ENCODE peak calls at places on chromosomes 16 and 17, in ten cellular contexts. One of them, this sample, is unnamed.

GRCh38 chr16:17304124-17304813 is 166.5 kb downstream of the XYLT1 start:
- DNase-seq in aorta: no peak
- DNase-seq in HCT116: peak
- DNase-seq in endothelial cell of umbilical vein: no peak
- DNase-seq in choroid plexus epithelial cell: no peak
- DNase-seq in CD8-positive, alpha-beta memory T cell: no peak
- DNase-seq in BJ: no peak
- DNase-seq in neural progenitor cell: no peak
- DNase-seq in fibroblast of lung: peak
- DNase-seq in fibroblast of pulmonary artery: no peak
- DNase-seq in this sample: no peak

GRCh38 chr16:88772871-88773811 is 11.9 kb downstream of the PIEZO1 start:
- DNase-seq in aorta: peak
- DNase-seq in HCT116: no peak
- DNase-seq in endothelial cell of umbilical vein: no peak
- DNase-seq in choroid plexus epithelial cell: peak
- DNase-seq in CD8-positive, alpha-beta memory T cell: no peak
- DNase-seq in BJ: peak
- DNase-seq in neural progenitor cell: peak
- DNase-seq in fibroblast of lung: peak
- DNase-seq in fibroblast of pulmonary artery: peak
- DNase-seq in this sample: peak

GRCh38 chr17:32912218-32912897 is 15.6 kb upstream of the TMEM98 start:
- DNase-seq in aorta: peak
- DNase-seq in HCT116: no peak
- DNase-seq in endothelial cell of umbilical vein: peak
- DNase-seq in choroid plexus epithelial cell: peak
- DNase-seq in CD8-positive, alpha-beta memory T cell: no peak
- DNase-seq in BJ: peak
- DNase-seq in neural progenitor cell: peak
- DNase-seq in fibroblast of lung: peak
- DNase-seq in fibroblast of pulmonary artery: peak
- DNase-seq in this sample: peak

GRCh38 chr16:87765473-87765775 is 362 bp downstream of the KLHDC4 start:
- DNase-seq in aorta: no peak
- DNase-seq in HCT116: no peak
- DNase-seq in endothelial cell of umbilical vein: peak
- DNase-seq in choroid plexus epithelial cell: no peak
- DNase-seq in CD8-positive, alpha-beta memory T cell: peak
- DNase-seq in BJ: no peak
- DNase-seq in neural progenitor cell: no peak
- DNase-seq in fibroblast of lung: no peak
- DNase-seq in fibroblast of pulmonary artery: no peak
- DNase-seq in this sample: peak

GRCh38 chr17:58052951-58053715 is 30.1 kb upstream of the DYNLL2 start:
- DNase-seq in aorta: no peak
- DNase-seq in HCT116: no peak
- DNase-seq in endothelial cell of umbilical vein: no peak
- DNase-seq in choroid plexus epithelial cell: no peak
- DNase-seq in CD8-positive, alpha-beta memory T cell: no peak
- DNase-seq in BJ: no peak
- DNase-seq in neural progenitor cell: no peak
- DNase-seq in fibroblast of lung: no peak
- DNase-seq in fibroblast of pulmonary artery: no peak
- DNase-seq in this sample: no peak

GRCh38 chr17:15947331-15947730 is 2.4 kb downstream of the ADORA2B start:
- DNase-seq in aorta: no peak
- DNase-seq in HCT116: no peak
- DNase-seq in endothelial cell of umbilical vein: peak
- DNase-seq in choroid plexus epithelial cell: no peak
- DNase-seq in CD8-positive, alpha-beta memory T cell: no peak
- DNase-seq in BJ: no peak
- DNase-seq in neural progenitor cell: no peak
- DNase-seq in fibroblast of lung: peak
- DNase-seq in fibroblast of pulmonary artery: peak
- DNase-seq in this sample: peak

GRCh38 chr17:52762147-52762793 is 603.8 kb upstream of the CA10 start:
- DNase-seq in aorta: no peak
- DNase-seq in HCT116: no peak
- DNase-seq in endothelial cell of umbilical vein: no peak
- DNase-seq in choroid plexus epithelial cell: no peak
- DNase-seq in CD8-positive, alpha-beta memory T cell: no peak
- DNase-seq in BJ: no peak
- DNase-seq in neural progenitor cell: no peak
- DNase-seq in fibroblast of lung: no peak
- DNase-seq in fibroblast of pulmonary artery: no peak
- DNase-seq in this sample: no peak

GRCh38 chr16:85557083-85557975 is 55.8 kb upstream of the GSE1 start:
- DNase-seq in aorta: no peak
- DNase-seq in HCT116: no peak
- DNase-seq in endothelial cell of umbilical vein: no peak
- DNase-seq in choroid plexus epithelial cell: peak
- DNase-seq in CD8-positive, alpha-beta memory T cell: no peak
- DNase-seq in BJ: no peak
- DNase-seq in neural progenitor cell: peak
- DNase-seq in fibroblast of lung: no peak
- DNase-seq in fibroblast of pulmonary artery: peak
- DNase-seq in this sample: no peak

GRCh38 chr16:90042946-90043514 is 23.8 kb upstream of the DBNDD1 start:
- DNase-seq in aorta: no peak
- DNase-seq in HCT116: no peak
- DNase-seq in endothelial cell of umbilical vein: no peak
- DNase-seq in choroid plexus epithelial cell: no peak
- DNase-seq in CD8-positive, alpha-beta memory T cell: no peak
- DNase-seq in BJ: no peak
- DNase-seq in neural progenitor cell: no peak
- DNase-seq in fibroblast of lung: no peak
- DNase-seq in fibroblast of pulmonary artery: no peak
- DNase-seq in this sample: no peak

GRCh38 chr17:975321-975982 is 4.1 kb downstream of the NXN start:
- DNase-seq in aorta: peak
- DNase-seq in HCT116: no peak
- DNase-seq in endothelial cell of umbilical vein: no peak
- DNase-seq in choroid plexus epithelial cell: no peak
- DNase-seq in CD8-positive, alpha-beta memory T cell: no peak
- DNase-seq in BJ: no peak
- DNase-seq in neural progenitor cell: no peak
- DNase-seq in fibroblast of lung: no peak
- DNase-seq in fibroblast of pulmonary artery: no peak
- DNase-seq in this sample: peak

GRCh38 chr16:69926241-69926640 is 24.9 kb upstream of the CLEC18A start:
- DNase-seq in aorta: no peak
- DNase-seq in HCT116: no peak
- DNase-seq in endothelial cell of umbilical vein: no peak
- DNase-seq in choroid plexus epithelial cell: no peak
- DNase-seq in CD8-positive, alpha-beta memory T cell: no peak
- DNase-seq in BJ: no peak
- DNase-seq in neural progenitor cell: no peak
- DNase-seq in fibroblast of lung: no peak
- DNase-seq in fibroblast of pulmonary artery: no peak
- DNase-seq in this sample: no peak
- H3K4me3 ChIP-seq in aorta: peak
- H3K4me3 ChIP-seq in HCT116: no peak
- H3K4me3 ChIP-seq in endothelial cell of umbilical vein: no peak
- H3K4me3 ChIP-seq in choroid plexus epithelial cell: no peak
- H3K4me3 ChIP-seq in CD8-positive, alpha-beta memory T cell: no peak
- H3K4me3 ChIP-seq in BJ: no peak
- H3K4me3 ChIP-seq in neural progenitor cell: no peak
- H3K4me3 ChIP-seq in fibroblast of lung: no peak
- H3K4me3 ChIP-seq in fibroblast of pulmonary artery: no peak
- H3K4me3 ChIP-seq in this sample: no peak

DNA sequence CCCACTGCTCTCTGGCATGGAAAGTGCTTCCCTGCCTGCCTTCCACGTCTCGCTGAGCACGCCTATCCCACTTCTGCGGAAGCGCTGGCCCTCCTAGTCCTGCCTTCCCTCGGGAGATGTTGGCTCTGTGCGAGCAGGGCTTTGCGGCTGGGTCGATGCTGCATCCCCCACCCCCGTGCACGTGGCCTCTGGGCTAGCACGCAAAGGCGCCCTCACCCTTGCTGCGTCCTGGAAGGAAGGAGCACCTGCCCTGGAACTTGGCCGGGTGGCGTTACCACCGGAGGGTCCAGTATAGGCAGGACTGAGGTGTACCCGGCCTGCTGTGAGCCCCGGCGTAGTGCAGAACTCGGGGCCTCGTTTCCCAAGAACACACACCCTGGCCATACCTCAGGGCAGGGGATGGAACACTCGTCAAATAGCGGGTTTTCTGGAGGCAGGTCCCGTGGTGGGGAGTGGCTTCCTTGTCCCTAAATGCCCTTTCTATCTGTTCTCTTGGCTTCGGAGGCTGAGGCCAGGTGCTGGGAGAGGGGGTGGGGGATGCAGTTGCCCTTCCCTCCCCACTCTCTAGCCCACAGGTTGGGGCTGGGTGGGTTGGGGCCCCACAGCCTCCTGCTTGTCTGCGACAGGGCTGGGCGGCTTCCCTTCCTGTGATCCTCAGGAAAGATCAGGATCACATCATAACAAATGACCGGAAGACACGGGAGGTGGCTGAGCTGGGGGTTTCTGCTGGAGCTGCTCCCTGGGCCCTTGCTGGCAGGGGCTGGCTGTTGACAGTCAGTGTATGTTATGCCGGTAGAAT is 17.4 kb downstream of the BAIAP2 start:
- DNase-seq in aorta: no peak
- DNase-seq in HCT116: no peak
- DNase-seq in endothelial cell of umbilical vein: peak
- DNase-seq in choroid plexus epithelial cell: no peak
- DNase-seq in CD8-positive, alpha-beta memory T cell: no peak
- DNase-seq in BJ: no peak
- DNase-seq in neural progenitor cell: no peak
- DNase-seq in fibroblast of lung: no peak
- DNase-seq in fibroblast of pulmonary artery: no peak
- DNase-seq in this sample: no peak
- H3K4me3 ChIP-seq in aorta: no peak
- H3K4me3 ChIP-seq in HCT116: no peak
- H3K4me3 ChIP-seq in endothelial cell of umbilical vein: no peak
- H3K4me3 ChIP-seq in choroid plexus epithelial cell: no peak
- H3K4me3 ChIP-seq in CD8-positive, alpha-beta memory T cell: no peak
- H3K4me3 ChIP-seq in BJ: no peak
- H3K4me3 ChIP-seq in neural progenitor cell: no peak
- H3K4me3 ChIP-seq in fibroblast of lung: no peak
- H3K4me3 ChIP-seq in fibroblast of pulmonary artery: no peak
- H3K4me3 ChIP-seq in this sample: no peak

DNA sequence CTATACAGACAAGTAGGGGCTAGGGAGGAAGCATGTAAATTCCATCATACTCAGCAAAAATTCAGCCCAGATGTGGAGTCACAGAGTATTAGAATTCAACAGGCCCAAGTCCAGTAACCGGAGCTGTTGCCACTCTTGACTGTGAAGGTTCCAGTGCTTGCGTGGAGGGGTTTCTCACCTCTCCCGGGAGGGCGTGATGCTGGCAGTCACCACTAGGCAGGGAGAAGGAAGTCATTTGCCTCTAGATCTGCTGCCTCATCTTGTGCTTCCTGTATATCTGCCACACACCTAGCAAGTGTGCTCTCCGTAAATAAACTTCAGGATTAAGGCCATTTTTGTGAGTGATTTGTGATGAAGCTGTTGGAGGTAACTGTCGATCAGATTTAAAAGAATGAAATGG is 1.0 kb upstream of the CKLF start:
- DNase-seq in aorta: no peak
- DNase-seq in HCT116: peak
- DNase-seq in endothelial cell of umbilical vein: peak
- DNase-seq in choroid plexus epithelial cell: peak
- DNase-seq in CD8-positive, alpha-beta memory T cell: peak
- DNase-seq in BJ: no peak
- DNase-seq in neural progenitor cell: peak
- DNase-seq in fibroblast of lung: no peak
- DNase-seq in fibroblast of pulmonary artery: peak
- DNase-seq in this sample: peak
- H3K4me3 ChIP-seq in aorta: no peak
- H3K4me3 ChIP-seq in HCT116: no peak
- H3K4me3 ChIP-seq in endothelial cell of umbilical vein: no peak
- H3K4me3 ChIP-seq in choroid plexus epithelial cell: no peak
- H3K4me3 ChIP-seq in CD8-positive, alpha-beta memory T cell: peak
- H3K4me3 ChIP-seq in BJ: no peak
- H3K4me3 ChIP-seq in neural progenitor cell: no peak
- H3K4me3 ChIP-seq in fibroblast of lung: no peak
- H3K4me3 ChIP-seq in fibroblast of pulmonary artery: no peak
- H3K4me3 ChIP-seq in this sample: no peak

GRCh38 chr16:2700786-2701185 is 18.5 kb downstream of the KCTD5 start:
- DNase-seq in aorta: no peak
- DNase-seq in HCT116: no peak
- DNase-seq in endothelial cell of umbilical vein: no peak
- DNase-seq in choroid plexus epithelial cell: no peak
- DNase-seq in CD8-positive, alpha-beta memory T cell: no peak
- DNase-seq in BJ: no peak
- DNase-seq in neural progenitor cell: no peak
- DNase-seq in fibroblast of lung: no peak
- DNase-seq in fibroblast of pulmonary artery: no peak
- DNase-seq in this sample: no peak

GRCh38 chr16:2701272-2701671 is 18.8 kb downstream of the PRSS27 start:
- DNase-seq in aorta: no peak
- DNase-seq in HCT116: no peak
- DNase-seq in endothelial cell of umbilical vein: no peak
- DNase-seq in choroid plexus epithelial cell: no peak
- DNase-seq in CD8-positive, alpha-beta memory T cell: no peak
- DNase-seq in BJ: no peak
- DNase-seq in neural progenitor cell: no peak
- DNase-seq in fibroblast of lung: no peak
- DNase-seq in fibroblast of pulmonary artery: no peak
- DNase-seq in this sample: no peak

GRCh38 chr16:2702438-2702825 is 17.6 kb downstream of the PRSS27 start:
- DNase-seq in aorta: no peak
- DNase-seq in HCT116: no peak
- DNase-seq in endothelial cell of umbilical vein: no peak
- DNase-seq in choroid plexus epithelial cell: no peak
- DNase-seq in CD8-positive, alpha-beta memory T cell: no peak
- DNase-seq in BJ: no peak
- DNase-seq in neural progenitor cell: no peak
- DNase-seq in fibroblast of lung: no peak
- DNase-seq in fibroblast of pulmonary artery: no peak
- DNase-seq in this sample: no peak

GRCh38 chr16:2702871-2703745 is 16.9 kb downstream of the PRSS27 start:
- DNase-seq in aorta: no peak
- DNase-seq in HCT116: no peak
- DNase-seq in endothelial cell of umbilical vein: no peak
- DNase-seq in choroid plexus epithelial cell: no peak
- DNase-seq in CD8-positive, alpha-beta memory T cell: no peak
- DNase-seq in BJ: no peak
- DNase-seq in neural progenitor cell: no peak
- DNase-seq in fibroblast of lung: no peak
- DNase-seq in fibroblast of pulmonary artery: no peak
- DNase-seq in this sample: no peak

DNA sequence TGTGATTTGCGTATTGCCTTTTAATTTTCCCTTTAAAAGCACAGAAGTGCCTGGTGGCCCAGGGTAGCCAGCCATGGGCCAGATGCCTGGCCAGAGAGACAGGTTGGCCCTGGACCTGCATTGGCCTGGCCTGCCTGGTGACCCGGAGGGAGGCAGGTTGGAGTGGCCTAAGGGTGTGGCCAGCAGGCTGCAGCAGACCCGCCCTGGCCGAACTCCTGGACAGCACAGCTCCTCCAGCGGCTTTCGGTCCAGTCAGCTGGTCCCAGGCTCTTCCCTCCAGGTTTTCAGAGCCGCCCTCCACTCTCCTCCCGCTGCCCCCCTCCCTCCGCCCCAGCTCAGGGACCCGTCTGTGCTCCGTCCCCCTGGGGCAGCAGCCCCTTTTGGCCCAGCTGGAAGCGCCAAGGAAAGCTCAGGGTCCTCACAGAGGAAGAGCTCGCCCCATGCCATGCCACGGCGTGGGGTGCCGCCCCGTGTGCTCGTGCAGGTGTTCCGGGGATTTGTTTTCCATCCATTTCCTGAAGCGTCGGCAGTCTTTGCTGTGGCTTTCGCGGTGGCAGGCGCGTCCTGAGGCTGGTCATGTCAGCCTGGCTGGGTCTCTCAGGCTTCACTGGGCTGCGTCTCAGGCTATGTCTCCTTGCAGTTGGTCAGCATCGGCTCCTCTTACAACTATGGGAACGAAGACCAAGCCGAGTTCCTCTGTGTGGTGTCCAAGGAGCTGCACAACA is 18.1 kb downstream of the PRSS27 start:
- DNase-seq in aorta: no peak
- DNase-seq in HCT116: no peak
- DNase-seq in endothelial cell of umbilical vein: no peak
- DNase-seq in choroid plexus epithelial cell: no peak
- DNase-seq in CD8-positive, alpha-beta memory T cell: no peak
- DNase-seq in BJ: no peak
- DNase-seq in neural progenitor cell: no peak
- DNase-seq in fibroblast of lung: no peak
- DNase-seq in fibroblast of pulmonary artery: no peak
- DNase-seq in this sample: no peak
- H3K4me3 ChIP-seq in aorta: no peak
- H3K4me3 ChIP-seq in HCT116: no peak
- H3K4me3 ChIP-seq in endothelial cell of umbilical vein: no peak
- H3K4me3 ChIP-seq in choroid plexus epithelial cell: no peak
- H3K4me3 ChIP-seq in CD8-positive, alpha-beta memory T cell: no peak
- H3K4me3 ChIP-seq in BJ: no peak
- H3K4me3 ChIP-seq in neural progenitor cell: no peak
- H3K4me3 ChIP-seq in fibroblast of lung: no peak
- H3K4me3 ChIP-seq in fibroblast of pulmonary artery: no peak
- H3K4me3 ChIP-seq in this sample: no peak